ENCODE peak calls at places on chromosomes 3 and 15, in seven cellular contexts. Z is Peyer's patch, O is A549, X is HepG2, I is stomach, S is ovary, P is lower leg skin. B is an unnamed sample.

GRCh38 chr3:180989291-180990163 is at the start of gene DNAJC19:
- DNase-seq in I (peak), X (peak), O (peak), Z (peak), S (peak), P (peak), B (peak)

GRCh38 chr3:17412950-17413530 is 329.4 kb downstream of the TBC1D5 start:
- DNase-seq in P (no peak), X (peak), O (peak), Z (no peak), S (no peak), I (no peak), B (peak)

GRCh38 chr15:62107561-62108110 is 40.9 kb downstream of the C2CD4A start:
- DNase-seq in P (no peak), Z (no peak), O (peak), S (no peak), I (no peak), X (no peak), B (no peak)

GRCh38 chr15:56327721-56328502 is 37.3 kb upstream of the TEX9 start:
- DNase-seq in X (no peak), I (peak), P (peak), O (no peak), S (no peak), Z (no peak), B (no peak)

GRCh38 chr15:38531509-38531908 is 33.1 kb downstream of the RASGRP1 start:
- DNase-seq in Z (no peak), X (no peak), S (no peak), P (peak), O (no peak), I (no peak), B (no peak)

GRCh38 chr15:48955967-48956366 is 7.8 kb downstream of the SHC4 start:
- DNase-seq in P (no peak), X (no peak), I (no peak), O (no peak), S (no peak), Z (no peak), B (no peak)

GRCh38 chr3:117547956-117548550 is 838.5 kb downstream of the TUSC7 start:
- DNase-seq in Z (no peak), P (no peak), I (no peak), X (no peak), S (no peak), O (peak), B (no peak)

GRCh38 chr3:118101891-118102290 is 932.8 kb downstream of the IGSF11 start:
- DNase-seq in I (no peak), O (no peak), S (no peak), Z (no peak), P (no peak), X (no peak), B (no peak)

GRCh38 chr3:147930417-147930816 is 521.3 kb downstream of the ZIC1 start:
- DNase-seq in X (no peak), I (no peak), O (peak), Z (no peak), P (no peak), S (no peak), B (no peak)

GRCh38 chr3:142963266-142964149 is at the start of gene PAQR9:
- DNase-seq in I (no peak), O (peak), P (no peak), X (peak), Z (no peak), S (no peak), B (peak)

GRCh38 chr15:60392986-60393811 is 4.6 kb downstream of the ANXA2 start:
- DNase-seq in Z (peak), P (peak), O (peak), X (peak), I (peak), S (peak), B (peak)

GRCh38 chr15:98859149-98859548 is 148.4 kb downstream of the PGPEP1L start:
- DNase-seq in O (peak), I (no peak), X (no peak), P (no peak), S (no peak), Z (no peak), B (no peak)

GRCh38 chr15:70245932-70246622 is 148.4 kb upstream of the TLE3 start:
- DNase-seq in Z (no peak), P (no peak), I (peak), X (no peak), S (no peak), O (no peak), B (no peak)

GRCh38 chr3:27596920-27597319 is 112.7 kb upstream of the SLC4A7 start:
- DNase-seq in X (no peak), O (peak), P (no peak), Z (no peak), I (no peak), S (no peak), B (no peak)

GRCh38 chr3:171711461-171711860 is 98.8 kb downstream of the PLD1 start:
- DNase-seq in Z (no peak), I (no peak), P (no peak), X (no peak), O (no peak), S (no peak), B (no peak)

GRCh38 chr3:193590088-193590856 is 2.7 kb upstream of the OPA1 start:
- DNase-seq in P (no peak), X (no peak), Z (no peak), S (no peak), O (peak), I (no peak), B (peak)

GRCh38 chr3:16239776-16240175 is 25.0 kb downstream of the DPH3 start:
- DNase-seq in S (no peak), O (no peak), I (no peak), Z (no peak), X (no peak), P (no peak), B (no peak)

GRCh38 chr15:52294881-52295420 is 653 bp downstream of the MYO5C start:
- DNase-seq in S (no peak), I (no peak), Z (peak), P (no peak), O (no peak), X (peak), B (no peak)

GRCh38 chr15:81021321-81021720 is 20.6 kb downstream of the TLNRD1 start:
- DNase-seq in Z (no peak), O (no peak), P (no peak), X (no peak), I (no peak), S (no peak), B (no peak)

GRCh38 chr15:99447497-99448371 is 118.0 kb upstream of the MEF2A start:
- DNase-seq in P (no peak), S (no peak), O (no peak), I (peak), Z (peak), X (no peak), B (peak)

GRCh38 chr3:129592362-129593150 is 13.9 kb downstream of the PLXND1 start:
- DNase-seq in P (peak), S (peak), O (no peak), I (no peak), X (no peak), Z (no peak), B (peak)

GRCh38 chr3:32310918-32311839 is 72.7 kb downstream of the CMTM8 start:
- DNase-seq in X (peak), I (no peak), P (no peak), S (no peak), O (no peak), Z (no peak), B (no peak)

GRCh38 chr3:160685144-160685766 is 8.3 kb downstream of the ARL14 start:
- DNase-seq in I (no peak), O (peak), P (no peak), X (no peak), S (no peak), Z (no peak), B (no peak)

GRCh38 chr3:196175717-196176116 is 35.5 kb downstream of the ZDHHC19 start:
- DNase-seq in I (no peak), X (no peak), Z (no peak), S (no peak), O (no peak), P (no peak), B (no peak)

GRCh38 chr15:55700876-55701275 is 42.1 kb downstream of the PRTG start:
- DNase-seq in S (no peak), P (no peak), Z (no peak), X (no peak), O (no peak), I (no peak), B (no peak)

GRCh38 chr15:39205506-39206371 is 375.1 kb upstream of the THBS1 start:
- DNase-seq in S (no peak), I (no peak), P (no peak), Z (no peak), O (no peak), X (no peak), B (no peak)

GRCh38 chr3:59655616-59656015 is 605.8 kb upstream of the CFAP20DC start:
- DNase-seq in P (no peak), Z (no peak), X (no peak), I (no peak), S (no peak), O (no peak), B (no peak)

GRCh38 chr3:148727242-148727641 is 29.5 kb downstream of the AGTR1 start:
- DNase-seq in P (no peak), X (peak), O (peak), Z (no peak), I (no peak), S (no peak), B (peak)

GRCh38 chr3:12893247-12893646 is 51.9 kb upstream of the RPL32 start:
- DNase-seq in X (no peak), Z (no peak), I (no peak), O (no peak), P (no peak), S (no peak), B (no peak)

GRCh38 chr3:10467904-10468610 is 37.3 kb downstream of the ATP2B2 start:
- DNase-seq in I (peak), O (no peak), P (no peak), Z (no peak), X (no peak), S (no peak), B (no peak)

GRCh38 chr15:62887113-62887570 is 155.4 kb upstream of the TPM1 start:
- DNase-seq in I (no peak), P (no peak), X (no peak), O (no peak), Z (no peak), S (no peak), B (no peak)

GRCh38 chr3:10223676-10224639 is 24.3 kb upstream of the TATDN2 start:
- DNase-seq in P (no peak), X (peak), O (peak), Z (no peak), I (peak), S (no peak), B (no peak)

GRCh38 chr3:47475570-47476329 is at the start of gene SCAP:
- DNase-seq in P (peak), I (peak), O (peak), X (peak), S (peak), Z (peak), B (peak)
- TF ChIP-seq POLR2A in P (no peak), I (no peak), O (peak), X (peak), S (peak), Z (peak), B (peak)

GRCh38 chr15:76175442-76175841 is 115.7 kb downstream of the TMEM266 start:
- DNase-seq in X (no peak), S (no peak), P (no peak), O (no peak), Z (no peak), I (no peak), B (no peak)

GRCh38 chr15:76177491-76178040 is 117.8 kb downstream of the TMEM266 start:
- DNase-seq in I (no peak), X (peak), Z (no peak), O (peak), S (no peak), P (peak), B (no peak)

GRCh38 chr15:76178321-76178720 is 118.5 kb downstream of the TMEM266 start:
- DNase-seq in Z (no peak), O (no peak), S (no peak), X (no peak), P (no peak), I (no peak), B (no peak)

GRCh38 chr15:76176059-76176458 is 116.3 kb downstream of the TMEM266 start:
- DNase-seq in Z (no peak), I (no peak), X (no peak), P (no peak), O (no peak), S (no peak), B (no peak)

GRCh38 chr15:76176487-76177085 is 116.8 kb downstream of the TMEM266 start:
- DNase-seq in Z (no peak), I (no peak), S (no peak), O (no peak), X (no peak), P (no peak), B (no peak)
- TF ChIP-seq POLR2A in Z (no peak), I (no peak), S (no peak), O (no peak), X (no peak), P (no peak), B (no peak)

DNA sequence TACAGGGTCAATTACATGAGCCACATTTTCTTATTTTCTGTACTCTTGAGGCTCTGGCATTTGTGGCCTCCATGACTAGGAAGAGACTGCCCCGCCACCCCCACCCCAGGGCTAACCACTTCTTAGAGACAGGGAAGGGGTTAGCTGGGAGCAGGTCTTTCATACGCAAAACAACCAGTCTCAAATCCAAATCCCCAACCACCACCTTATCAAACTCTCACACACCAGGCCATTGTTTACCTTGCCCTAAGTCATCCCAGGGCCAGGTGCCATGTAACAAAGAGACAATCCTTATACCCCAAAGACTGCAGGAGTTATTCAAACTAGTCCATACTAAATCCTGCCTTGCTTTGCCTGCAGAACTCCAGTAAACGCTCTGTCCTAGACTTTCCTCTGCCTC is 77.8 kb downstream of the B3GNT5 start:
- DNase-seq in Z (no peak), P (no peak), S (no peak), X (no peak), O (no peak), I (no peak), B (no peak)
- TF ChIP-seq POLR2A in Z (no peak), P (no peak), S (no peak), X (no peak), O (no peak), I (no peak), B (no peak)

GRCh38 chr3:100335137-100335833 is 728 bp downstream of the NIT2 start:
- DNase-seq in Z (peak), X (peak), I (no peak), P (peak), O (peak), S (peak), B (peak)

GRCh38 chr3:100333051-100333450 is 1.5 kb upstream of the NIT2 start:
- DNase-seq in O (no peak), X (no peak), P (no peak), Z (no peak), I (no peak), S (no peak), B (no peak)

GRCh38 chr3:100333970-100334339 is 602 bp upstream of the NIT2 start:
- DNase-seq in P (no peak), O (no peak), I (no peak), X (no peak), Z (no peak), S (no peak), B (no peak)

GRCh38 chr3:100331660-100332059 is 2.9 kb upstream of the NIT2 start:
- DNase-seq in P (no peak), O (no peak), X (no peak), Z (no peak), I (no peak), S (no peak), B (no peak)

GRCh38 chr3:100334340-100335136 is at the start of gene NIT2:
- DNase-seq in X (peak), Z (peak), O (peak), I (peak), P (peak), S (peak), B (peak)
- TF ChIP-seq POLR2A in X (peak), Z (peak), O (peak), I (no peak), P (no peak), S (peak), B (peak)

GRCh38 chr3:128036119-128036518 is 16.1 kb upstream of the SEC61A1 start:
- DNase-seq in Z (no peak), I (no peak), S (no peak), X (peak), P (no peak), O (no peak), B (no peak)

GRCh38 chr3:128040660-128041059 is 11.6 kb upstream of the SEC61A1 start:
- DNase-seq in S (no peak), Z (no peak), X (no peak), I (no peak), P (no peak), O (no peak), B (no peak)

GRCh38 chr3:128040041-128040440 is 12.2 kb upstream of the SEC61A1 start:
- DNase-seq in Z (no peak), S (no peak), O (no peak), P (no peak), X (no peak), I (no peak), B (no peak)

DNA sequence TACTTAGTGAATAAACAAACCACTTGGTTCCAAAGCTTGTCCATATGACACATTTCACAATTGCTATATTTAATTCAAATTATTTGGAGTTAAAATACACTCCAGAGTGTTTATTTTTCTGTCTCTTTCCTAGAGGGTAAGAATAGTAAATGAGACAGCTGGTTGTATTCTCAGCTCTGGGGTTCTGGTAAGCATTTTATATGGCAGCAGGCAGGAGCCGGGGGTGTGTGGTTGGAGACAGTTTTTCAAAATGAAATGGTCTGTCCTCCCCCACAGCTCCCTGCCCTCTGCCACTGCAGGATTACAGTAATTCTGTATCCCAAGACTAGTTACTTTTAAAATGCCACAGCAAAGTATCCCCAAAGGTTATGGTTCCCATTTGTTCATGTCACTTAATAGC is 10.9 kb upstream of the SEC61A1 start:
- DNase-seq in I (no peak), Z (no peak), S (no peak), O (no peak), X (no peak), P (no peak), B (no peak)
- TF ChIP-seq POLR2A in I (no peak), Z (no peak), S (no peak), O (no peak), X (no peak), P (no peak), B (no peak)

GRCh38 chr3:195115598-195115905 is 155.4 kb downstream of the XXYLT1 start:
- DNase-seq in S (no peak), I (no peak), P (no peak), O (no peak), Z (no peak), X (no peak), B (no peak)

GRCh38 chr3:195113074-195113473 is 157.9 kb downstream of the XXYLT1 start:
- DNase-seq in Z (no peak), O (no peak), S (no peak), X (no peak), P (no peak), I (no peak), B (no peak)

GRCh38 chr3:195113536-195113935 is 157.4 kb downstream of the XXYLT1 start:
- DNase-seq in I (no peak), Z (no peak), X (no peak), O (no peak), P (no peak), S (no peak), B (no peak)

GRCh38 chr3:195114786-195115597 is 156.0 kb downstream of the XXYLT1 start:
- DNase-seq in O (no peak), X (no peak), P (no peak), Z (no peak), I (no peak), S (no peak), B (no peak)

GRCh38 chr3:195114026-195114425 is 156.9 kb downstream of the XXYLT1 start:
- DNase-seq in Z (no peak), S (no peak), X (no peak), O (no peak), I (no peak), P (no peak), B (no peak)
- TF ChIP-seq POLR2A in Z (no peak), S (no peak), X (no peak), O (no peak), I (no peak), P (no peak), B (no peak)

GRCh38 chr3:58008140-58009025 is at the start of gene FLNB:
- DNase-seq in Z (peak), X (peak), I (peak), P (no peak), S (peak), O (peak), B (peak)
- TF ChIP-seq POLR2A in Z (peak), X (peak), I (no peak), P (no peak), S (peak), O (peak), B (no peak)

DNA sequence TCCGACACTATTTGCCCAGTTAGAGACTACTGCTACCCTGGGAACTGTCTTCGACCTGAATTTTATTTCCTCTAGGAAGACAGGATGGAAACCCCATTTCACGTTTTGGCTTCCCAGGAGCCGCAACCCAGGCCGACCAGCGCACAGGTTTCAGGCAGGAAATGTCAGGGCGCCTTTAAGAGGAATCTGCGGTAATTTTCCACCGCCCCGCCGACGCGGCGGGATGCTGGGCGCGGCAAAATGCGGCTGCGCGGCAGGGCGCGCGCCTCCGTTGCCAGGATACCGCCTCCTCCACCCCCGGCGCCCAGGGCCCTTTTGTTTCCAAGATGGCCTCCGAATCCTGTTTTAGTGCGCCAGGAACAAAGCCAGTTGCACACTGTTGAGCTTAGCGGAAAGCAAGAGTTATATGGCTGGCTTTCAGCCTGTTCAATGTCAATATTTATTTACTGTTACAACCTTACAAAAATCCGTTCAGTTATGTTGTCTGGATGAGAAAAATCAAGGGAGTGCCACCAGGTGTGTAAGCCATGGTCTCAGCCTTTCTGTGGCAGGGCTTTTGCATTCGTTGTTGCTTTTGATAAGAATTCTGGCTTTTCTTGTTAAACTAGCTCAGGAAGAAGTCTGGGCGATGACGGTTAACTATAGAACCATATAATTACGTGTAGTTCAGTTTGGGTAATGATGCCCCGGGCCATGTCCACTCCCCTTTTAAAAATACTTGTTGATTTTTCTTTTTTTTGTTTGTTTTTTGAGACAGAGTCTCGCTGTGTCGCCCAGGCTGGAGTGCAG is 79.7 kb upstream of the CHD2 start:
- DNase-seq in S (peak), Z (peak), P (peak), X (peak), O (peak), I (peak), B (peak)
- TF ChIP-seq POLR2A in S (peak), Z (peak), P (no peak), X (peak), O (peak), I (no peak), B (peak)

B was measured in erythroblast.